ENCODE peak calls at places on chromosomes 16 and 17, in seven cellular contexts. H is kidney epithelial cell; L is fibroblast of lung; E is activated CD8-positive, alpha-beta T cell treated with anti-CD3 and anti-CD28 coated beads for 36 hours; A is heart left ventricle; S is uterus; T is fibroblast of pulmonary artery. W is an unnamed sample.

GRCh38 chr17:76688165-76688622 is 22.6 kb downstream of the MXRA7 start:
- DNase-seq in H (no peak), L (peak), E (no peak), A (no peak), S (peak), T (no peak), W (no peak)

GRCh38 chr16:4320571-4321137 is 4.8 kb downstream of the GLIS2 start:
- DNase-seq in H (no peak), L (no peak), E (no peak), A (no peak), S (no peak), T (no peak), W (no peak)

GRCh38 chr17:56896968-56897359 is 16.9 kb downstream of the TRIM25 start:
- DNase-seq in H (no peak), L (no peak), E (no peak), A (no peak), S (no peak), T (no peak), W (no peak)

GRCh38 chr17:49976163-49976827 is 7.3 kb downstream of the DLX4 start:
- DNase-seq in H (no peak), L (peak), E (no peak), A (no peak), S (no peak), T (no peak), W (no peak)

GRCh38 chr17:77565166-77565565 is 393.3 kb upstream of the TNRC6C start:
- DNase-seq in H (no peak), L (no peak), E (no peak), A (no peak), S (no peak), T (no peak), W (no peak)

GRCh38 chr16:85087899-85088569 is 24.2 kb downstream of the CIBAR2 start:
- DNase-seq in H (no peak), L (no peak), E (no peak), A (no peak), S (no peak), T (no peak), W (no peak)

GRCh38 chr16:85017151-85017550 is 5.8 kb upstream of the ZDHHC7 start:
- DNase-seq in H (no peak), L (peak), E (peak), A (no peak), S (no peak), T (no peak), W (no peak)

GRCh38 chr16:47258874-47259461 is 115.2 kb upstream of the NETO2 start:
- DNase-seq in H (no peak), L (peak), E (peak), A (no peak), S (no peak), T (peak), W (no peak)

GRCh38 chr17:66747561-66748275 is 87.2 kb upstream of the CACNG5 start:
- DNase-seq in H (no peak), L (peak), E (no peak), A (no peak), S (no peak), T (peak), W (no peak)

GRCh38 chr16:2987854-2988253 is 7.6 kb upstream of the PKMYT1 start:
- DNase-seq in H (no peak), L (no peak), E (no peak), A (no peak), S (no peak), T (no peak), W (no peak)

GRCh38 chr17:41520821-41521521 is 2.3 kb upstream of the KRT15 start:
- DNase-seq in H (no peak), L (peak), E (no peak), A (no peak), S (no peak), T (no peak), W (no peak)

GRCh38 chr16:87202346-87202745 is 114.8 kb downstream of the C16orf95 start:
- DNase-seq in H (no peak), L (peak), E (no peak), A (no peak), S (no peak), T (peak), W (no peak)

GRCh38 chr16:51607202-51607756 is 456.2 kb upstream of the SALL1 start:
- DNase-seq in H (no peak), L (peak), E (no peak), A (no peak), S (no peak), T (no peak), W (no peak)

GRCh38 chr17:1485748-1486376 is 6.6 kb downstream of the MYO1C start:
- DNase-seq in H (no peak), L (peak), E (peak), A (peak), S (peak), T (peak), W (peak)

GRCh38 chr17:27457731-27458523 is 1.7 kb downstream of the KSR1 start:
- DNase-seq in H (no peak), L (no peak), E (no peak), A (no peak), S (no peak), T (peak), W (no peak)

GRCh38 chr17:10631048-10631700 is 25.9 kb downstream of the MYH3 start:
- DNase-seq in H (no peak), L (no peak), E (peak), A (no peak), S (no peak), T (peak), W (no peak)

GRCh38 chr17:3887811-3888210 is 5.0 kb downstream of the CAMKK1 start:
- DNase-seq in H (no peak), L (no peak), E (no peak), A (no peak), S (no peak), T (no peak), W (no peak)

GRCh38 chr16:66502020-66502913 is 47.7 kb downstream of the TK2 start:
- DNase-seq in H (no peak), L (no peak), E (no peak), A (no peak), S (peak), T (peak), W (peak)

GRCh38 chr16:80265624-80266306 is 275.0 kb upstream of the DYNLRB2 start:
- DNase-seq in H (no peak), L (peak), E (no peak), A (no peak), S (no peak), T (no peak), W (no peak)

GRCh38 chr16:4318171-4318910 is 2.5 kb downstream of the GLIS2 start:
- DNase-seq in H (no peak), L (peak), E (no peak), A (no peak), S (no peak), T (no peak), W (no peak)

GRCh38 chr17:28267720-28268609 is 51.0 kb upstream of the TMEM97 start:
- DNase-seq in H (no peak), L (no peak), E (no peak), A (no peak), S (no peak), T (no peak), W (no peak)

GRCh38 chr16:67846063-67846319 is 742 bp upstream of the NUTF2 start:
- DNase-seq in H (no peak), L (no peak), E (no peak), A (no peak), S (no peak), T (no peak), W (no peak)

GRCh38 chr17:71180801-71181385 is 939.9 kb upstream of the SOX9 start:
- DNase-seq in H (peak), L (peak), E (no peak), A (no peak), S (peak), T (peak), W (no peak)

GRCh38 chr16:54430491-54431030 is 144.0 kb upstream of the IRX3 start:
- DNase-seq in H (no peak), L (peak), E (no peak), A (no peak), S (no peak), T (peak), W (no peak)

GRCh38 chr16:88548131-88548874 is 21.9 kb upstream of the ZC3H18 start:
- DNase-seq in H (no peak), L (no peak), E (no peak), A (no peak), S (no peak), T (no peak), W (no peak)

GRCh38 chr16:48231675-48232214 is 12.4 kb upstream of the LONP2 start:
- DNase-seq in H (no peak), L (peak), E (peak), A (no peak), S (peak), T (peak), W (no peak)

GRCh38 chr16:66881560-66881959 is 1.2 kb downstream of the PDP2 start:
- DNase-seq in H (no peak), L (no peak), E (no peak), A (no peak), S (no peak), T (no peak), W (no peak)

GRCh38 chr16:70653809-70654771 is 7.7 kb downstream of the IL34 start:
- DNase-seq in H (peak), L (peak), E (peak), A (peak), S (peak), T (peak), W (peak)

GRCh38 chr16:49456763-49457162 is 83.2 kb downstream of the C16orf78 start:
- DNase-seq in H (no peak), L (no peak), E (no peak), A (no peak), S (no peak), T (no peak), W (no peak)

GRCh38 chr16:74252329-74252728 is 44.3 kb upstream of the PSMD7 start:
- DNase-seq in H (no peak), L (no peak), E (no peak), A (no peak), S (no peak), T (peak), W (no peak)

GRCh38 chr16:81752225-81752875 is 26.7 kb upstream of the PLCG2 start:
- DNase-seq in H (no peak), L (peak), E (no peak), A (peak), S (no peak), T (no peak), W (peak)

DNA sequence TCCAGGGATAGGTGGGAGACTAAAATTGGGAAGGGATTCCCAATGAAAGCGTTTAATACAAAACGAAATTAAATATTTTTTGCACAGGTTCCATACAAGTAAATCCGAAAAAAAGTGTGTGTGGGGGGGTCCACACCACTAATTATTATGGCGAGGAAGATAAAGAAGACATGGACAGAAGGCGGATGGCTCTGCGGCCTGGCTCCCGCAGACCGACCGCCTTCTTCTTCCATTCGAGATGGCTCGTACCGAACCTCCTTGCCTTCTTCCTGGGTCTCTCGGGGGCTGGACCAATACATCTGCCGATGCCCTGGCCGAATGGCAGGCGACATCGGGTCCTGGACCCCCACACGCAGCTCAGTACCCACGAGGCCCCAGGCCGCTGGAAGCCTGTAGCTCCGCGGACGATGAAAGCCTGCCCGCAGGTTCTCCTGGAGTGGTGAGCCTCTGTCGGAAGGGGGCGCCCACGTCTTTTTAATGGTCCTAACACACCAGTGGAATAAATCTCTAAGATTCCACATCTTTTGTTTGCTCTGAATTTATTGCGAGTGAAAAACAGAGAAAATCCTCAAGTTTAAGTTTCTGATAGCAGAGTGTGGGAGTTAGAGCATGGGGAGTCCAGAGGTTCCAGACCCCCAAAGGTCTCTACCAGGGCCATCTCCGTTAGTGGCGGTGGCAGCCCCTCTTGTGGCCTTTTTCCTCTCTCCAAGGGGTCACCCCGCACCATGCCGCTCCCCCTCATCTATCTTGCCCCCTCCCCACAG is 1.4 kb downstream of the PRAC2 start:
- DNase-seq in H (peak), L (peak), E (peak), A (peak), S (peak), T (peak), W (peak)
- TF ChIP-seq CTCF in H (peak), L (peak), E (peak), A (peak), S (peak), T (peak), W (peak)

GRCh38 chr17:74748279-74748528 is 224 bp upstream of the NHERF1 start:
- DNase-seq in H (no peak), L (no peak), E (no peak), A (no peak), S (no peak), T (no peak), W (no peak)

GRCh38 chr17:74746922-74747321 is 1.5 kb upstream of the NHERF1 start:
- DNase-seq in H (no peak), L (no peak), E (no peak), A (no peak), S (no peak), T (no peak), W (no peak)

GRCh38 chr17:74750039-74750326 is 1.6 kb downstream of the NHERF1 start:
- DNase-seq in H (no peak), L (no peak), E (no peak), A (no peak), S (no peak), T (no peak), W (no peak)

GRCh38 chr17:74749262-74750038 is 1.0 kb downstream of the NHERF1 start:
- DNase-seq in H (no peak), L (peak), E (peak), A (no peak), S (no peak), T (no peak), W (no peak)

DNA sequence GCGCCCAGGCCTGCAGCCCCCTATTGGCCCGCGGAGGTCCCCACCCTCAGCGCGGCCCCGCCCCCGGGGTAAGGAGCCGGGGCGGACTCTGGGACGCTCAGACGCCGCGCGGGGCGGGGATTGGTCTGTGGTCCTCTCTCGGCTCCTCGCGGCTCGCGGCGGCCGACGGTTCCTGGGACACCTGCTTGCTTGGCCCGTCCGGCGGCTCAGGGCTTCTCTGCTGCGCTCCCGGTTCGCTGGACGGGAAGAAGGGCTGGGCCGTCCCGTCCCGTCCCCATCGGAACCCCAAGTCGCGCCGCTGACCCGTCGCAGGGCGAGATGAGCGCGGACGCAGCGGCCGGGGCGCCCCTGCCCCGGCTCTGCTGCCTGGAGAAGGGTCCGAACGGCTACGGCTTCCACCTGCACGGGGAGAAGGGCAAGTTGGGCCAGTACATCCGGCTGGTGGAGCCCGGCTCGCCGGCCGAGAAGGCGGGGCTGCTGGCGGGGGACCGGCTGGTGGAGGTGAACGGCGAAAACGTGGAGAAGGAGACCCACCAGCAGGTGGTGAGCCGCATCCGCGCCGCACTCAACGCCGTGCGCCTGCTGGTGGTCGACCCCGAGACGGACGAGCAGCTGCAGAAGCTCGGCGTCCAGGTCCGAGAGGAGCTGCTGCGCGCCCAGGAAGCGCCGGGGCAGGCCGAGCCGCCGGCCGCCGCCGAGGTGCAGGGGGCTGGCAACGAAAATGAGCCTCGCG is at the start of gene NHERF1:
- DNase-seq in H (peak), L (peak), E (peak), A (peak), S (peak), T (peak), W (peak)
- TF ChIP-seq CTCF in H (peak), L (no peak), E (peak), A (no peak), S (no peak), T (no peak), W (no peak)

DNA sequence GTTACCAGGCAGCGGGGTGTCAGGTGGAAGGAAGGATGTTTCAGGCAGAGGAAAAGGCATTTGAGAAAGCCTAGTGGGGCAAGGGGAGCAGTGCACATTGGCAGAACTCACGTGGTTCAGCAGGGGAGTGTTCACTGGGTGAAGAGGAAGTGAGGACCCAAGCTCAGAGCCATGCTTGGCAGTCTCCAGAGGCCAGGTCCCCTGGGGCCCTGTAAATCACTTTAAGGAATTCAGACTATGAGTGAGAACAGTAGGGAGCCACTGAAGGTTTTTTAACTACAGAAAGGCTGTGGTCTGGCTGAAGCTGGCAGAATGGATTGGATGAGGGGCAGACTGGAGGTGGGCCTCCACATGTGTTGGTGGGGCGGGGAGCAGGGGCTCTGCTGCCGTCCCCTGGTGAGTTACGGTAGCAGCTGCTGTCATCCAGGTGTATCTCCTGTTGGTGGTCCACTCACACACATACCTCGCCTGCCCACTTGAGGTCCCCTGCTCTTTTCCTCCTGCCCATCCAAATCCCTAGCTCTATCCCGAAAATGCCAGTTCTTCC is 5.1 kb downstream of the CLEC16A start:
- DNase-seq in H (no peak), L (peak), E (peak), A (no peak), S (no peak), T (peak), W (no peak)
- TF ChIP-seq CTCF in H (no peak), L (no peak), E (no peak), A (no peak), S (no peak), T (no peak), W (no peak)

DNA sequence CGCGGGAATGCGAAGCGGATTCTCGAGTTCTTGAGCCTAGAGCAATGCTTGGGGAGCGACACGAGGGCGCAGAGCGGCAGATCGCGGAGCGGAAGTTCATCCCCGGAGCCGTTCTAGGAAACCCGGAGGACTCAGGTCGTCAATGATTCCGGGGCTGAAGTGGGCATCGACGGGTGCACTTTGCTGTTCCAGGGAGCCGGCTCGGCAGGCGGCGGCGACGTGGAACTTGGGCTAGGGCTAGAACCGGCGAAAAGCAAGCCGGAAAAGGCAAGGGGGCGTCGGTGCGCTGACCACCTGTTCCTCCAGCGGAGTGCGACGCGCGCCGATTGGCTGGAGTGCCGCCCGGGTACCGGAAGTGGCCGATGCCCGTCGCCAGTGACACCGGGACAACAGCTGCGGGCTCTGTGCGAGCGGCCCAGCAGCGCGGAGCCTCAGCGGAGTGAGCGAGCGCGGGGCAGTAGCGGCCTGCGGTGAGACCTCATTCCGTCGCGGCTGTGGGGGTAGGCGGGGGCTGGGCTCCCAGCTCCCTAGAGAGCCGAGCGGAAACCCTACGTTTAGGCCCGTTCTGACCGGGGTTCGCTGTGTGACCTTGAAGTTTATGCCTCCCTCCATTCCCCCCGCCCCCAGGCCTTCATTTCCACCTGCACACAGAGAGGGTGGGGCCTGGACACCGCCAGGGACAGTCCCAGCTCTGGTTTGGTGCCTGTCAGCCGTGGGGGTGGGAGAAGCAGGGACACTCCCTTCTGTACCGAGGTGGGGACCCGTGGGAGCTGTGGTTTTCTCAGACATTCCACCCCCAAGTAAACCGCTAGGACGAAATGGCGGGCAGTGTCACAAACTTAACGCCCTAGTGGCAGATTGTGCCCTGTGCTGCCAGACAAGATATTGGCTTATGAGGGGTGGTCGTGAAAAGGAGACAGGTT is at the start of gene ZFP3:
- DNase-seq in H (peak), L (peak), E (peak), A (peak), S (peak), T (peak), W (peak)
- TF ChIP-seq CTCF in H (no peak), L (no peak), E (no peak), A (no peak), S (no peak), T (no peak), W (no peak)

GRCh38 chr17:22703786-22704441 is 1011.6 kb downstream of the KCNJ18 start:
- DNase-seq in H (no peak), L (no peak), E (no peak), A (no peak), S (no peak), T (no peak), W (no peak)

GRCh38 chr17:22704674-22705073 is 1012.4 kb downstream of the KCNJ18 start:
- DNase-seq in H (no peak), L (no peak), E (no peak), A (no peak), S (no peak), T (no peak), W (no peak)

GRCh38 chr17:22707626-22708025 is 1015.3 kb downstream of the KCNJ18 start:
- DNase-seq in H (no peak), L (no peak), E (no peak), A (no peak), S (no peak), T (no peak), W (peak)

GRCh38 chr17:22703204-22703603 is 1010.9 kb downstream of the KCNJ18 start:
- DNase-seq in H (no peak), L (no peak), E (no peak), A (no peak), S (no peak), T (no peak), W (no peak)
- TF ChIP-seq CTCF in H (no peak), L (no peak), E (no peak), A (no peak), S (no peak), T (no peak), W (no peak)